ENCODE peak calls at places on chromosomes 11 and 22, in nine cellular contexts. P, G, A, F, Q, X, M, J and O are unnamed samples.

GRCh38 chr11:111520565-111520964 is 6.0 kb downstream of the HOATZ start:
- DNase-seq in P (peak; percentile 68), G (no peak), A (peak; percentile 33), F (peak; percentile 74), Q (peak; percentile 91), X (no peak), M (no peak), J (no peak), O (no peak)

GRCh38 chr11:128831781-128832497 is 35.2 kb downstream of the KCNJ1 start:
- DNase-seq in P (no peak), G (no peak), A (no peak), F (no peak), Q (no peak), X (no peak), M (no peak), J (no peak), O (no peak)

GRCh38 chr11:46600162-46600561 is 6.3 kb upstream of the AMBRA1 start:
- DNase-seq in P (no peak), G (no peak), A (peak; percentile 22), F (no peak), Q (no peak), X (no peak), M (no peak), J (no peak), O (no peak)

GRCh38 chr22:46775364-46775758 is 12.9 kb downstream of the TBC1D22A start:
- DNase-seq in P (no peak), G (no peak), A (no peak), F (no peak), Q (no peak), X (no peak), M (no peak), J (no peak), O (no peak)

GRCh38 chr22:35995345-35995744 is 33.3 kb downstream of the RBFOX2 start:
- DNase-seq in P (peak; percentile 20), G (no peak), A (no peak), F (no peak), Q (no peak), X (no peak), M (no peak), J (no peak), O (no peak)

GRCh38 chr11:75100314-75100713 is 3.6 kb upstream of the OR2AT4 start:
- DNase-seq in P (peak; percentile 85), G (no peak), A (peak; percentile 15), F (peak; percentile 19), Q (peak; percentile 90), X (no peak), M (peak; percentile 45), J (no peak), O (no peak)

GRCh38 chr11:36372101-36372767 is 76.1 kb downstream of the PRR5L start:
- DNase-seq in P (peak; percentile 61), G (no peak), A (peak; percentile 96), F (no peak), Q (no peak), X (no peak), M (no peak), J (no peak), O (no peak)

GRCh38 chr22:28955817-28956216 is 72.4 kb downstream of the ZNRF3 start:
- DNase-seq in P (peak; percentile 59), G (no peak), A (no peak), F (no peak), Q (no peak), X (no peak), M (peak; percentile 81), J (no peak), O (no peak)